ENCODE peak calls at places on chromosomes 12 and 14, in seven cellular contexts. W is AG09309, F is cardiac muscle cell, E is lower lobe of right lung, Q is K562, P is sigmoid colon, V is glutamatergic neuron. D is an unnamed sample.

GRCh38 chr14:44847910-44848309 is 113.8 kb downstream of the KLHL28 start:
- DNase-seq in P (no peak), W (peak; percentile 29), Q (no peak), V (no peak), E (no peak), F (no peak), D (no peak)

GRCh38 chr12:92533280-92533890 is 169.4 kb upstream of the PLEKHG7 start:
- DNase-seq in F (no peak), E (no peak), P (no peak), V (no peak), W (no peak), Q (no peak), D (no peak)

GRCh38 chr12:54200412-54200811 is 11.6 kb upstream of the SMUG1 start:
- DNase-seq in V (no peak), P (no peak), Q (no peak), E (no peak), F (no peak), W (no peak), D (no peak)

GRCh38 chr14:69460093-69460701 is 24.3 kb upstream of the PLEKHD1 start:
- DNase-seq in W (peak; percentile 71), V (peak; percentile 56), E (no peak), F (peak; percentile 64), P (peak; percentile 77), Q (peak; percentile 45), D (peak; percentile 20)

GRCh38 chr12:795305-795704 is 42.9 kb downstream of the WNK1 start:
- DNase-seq in P (no peak), V (no peak), F (no peak), E (no peak), W (no peak), Q (no peak), D (no peak)

GRCh38 chr12:54294152-54294913 is 6.5 kb downstream of the NFE2 start:
- DNase-seq in P (no peak), W (no peak), V (peak; percentile 75), Q (peak; percentile 80), F (peak; percentile 31), E (peak; percentile 80), D (peak; percentile 33)

GRCh38 chr12:113385282-113385882 is 18.3 kb downstream of the SDS start:
- DNase-seq in W (no peak), F (no peak), P (no peak), Q (no peak), E (no peak), V (no peak), D (no peak)

GRCh38 chr12:1797011-1797901 is 23.1 kb upstream of the LRTM2 start:
- DNase-seq in F (no peak), Q (no peak), E (peak; percentile 84), P (peak; percentile 82), V (peak; percentile 30), W (no peak), D (no peak)

GRCh38 chr14:51446771-51447170 is 204.9 kb upstream of the FRMD6 start:
- DNase-seq in Q (no peak), P (no peak), V (no peak), F (no peak), W (no peak), E (no peak), D (no peak)

GRCh38 chr14:34078117-34078743 is 127.4 kb upstream of the EGLN3 start:
- DNase-seq in V (no peak), P (no peak), W (no peak), E (no peak), Q (peak; percentile 62), F (no peak), D (no peak)

GRCh38 chr12:6178981-6179761 is 21.0 kb upstream of the CD9 start:
- DNase-seq in Q (no peak), P (no peak), W (no peak), E (no peak), F (peak; percentile 30), V (no peak), D (no peak)

GRCh38 chr14:100384819-100385813 is 62.0 kb downstream of the SLC25A47 start:
- DNase-seq in F (no peak), Q (no peak), W (no peak), P (no peak), E (no peak), V (no peak), D (no peak)

GRCh38 chr12:117036046-117036445 is 63.2 kb downstream of the TESC start:
- DNase-seq in Q (no peak), E (no peak), V (no peak), F (no peak), P (peak; percentile 61), W (no peak), D (no peak)

GRCh38 chr12:121776190-121777098 is 17.0 kb downstream of the RHOF start:
- DNase-seq in Q (peak; percentile 85), F (peak; percentile 87), P (peak; percentile 87), W (no peak), E (peak; percentile 92), V (peak; percentile 86), D (peak; percentile 70)

GRCh38 chr14:99327458-99328250 is 55.7 kb upstream of the BCL11B start:
- DNase-seq in Q (no peak), P (no peak), F (peak; percentile 75), V (no peak), E (no peak), W (no peak), D (no peak)

GRCh38 chr14:38108681-38109080 is 99.0 kb upstream of the SSTR1 start:
- DNase-seq in F (no peak), Q (no peak), W (peak; percentile 92), P (no peak), V (no peak), E (no peak), D (no peak)

GRCh38 chr12:45629292-45629691 is 100.2 kb upstream of the ARID2 start:
- DNase-seq in E (no peak), Q (no peak), F (no peak), W (no peak), P (no peak), V (no peak), D (no peak)
- TF ChIP-seq CTCF in E (no peak), Q (no peak), F (no peak), W (no peak), P (no peak), V (no peak), D (no peak)

DNA sequence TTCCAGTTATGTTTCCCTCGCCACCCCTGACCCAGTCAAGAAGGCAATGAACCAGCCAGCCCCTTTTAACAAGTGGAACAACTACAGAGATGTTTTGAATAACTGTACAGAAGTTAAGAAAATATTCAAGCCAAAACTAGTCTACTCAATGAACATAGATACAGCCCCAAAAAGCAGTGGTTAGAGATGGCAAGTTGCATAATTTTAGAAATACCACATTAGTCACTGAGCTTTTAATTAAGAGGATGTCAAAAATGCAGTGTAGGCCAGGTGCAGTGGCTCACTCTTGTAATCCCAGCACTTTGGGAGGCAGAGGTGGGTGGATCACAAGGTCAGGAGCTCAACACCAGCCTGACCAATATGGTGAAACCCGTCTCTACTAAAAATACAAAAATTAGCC is 27.2 kb downstream of the PROX2 start:
- DNase-seq in V (no peak), W (no peak), Q (no peak), E (no peak), P (no peak), F (no peak), D (no peak)
- TF ChIP-seq CTCF in V (no peak), W (no peak), Q (no peak), E (no peak), P (no peak), F (no peak), D (no peak)

GRCh38 chr12:49297695-49298060 is 2.7 kb downstream of the PRPH start:
- DNase-seq in F (no peak), P (peak; percentile 32), V (no peak), Q (no peak), E (no peak), W (no peak), D (no peak)

GRCh38 chr12:49298160-49298559 is 3.2 kb downstream of the PRPH start:
- DNase-seq in Q (no peak), V (no peak), P (peak; percentile 40), W (no peak), E (no peak), F (no peak), D (no peak)

GRCh38 chr12:49296034-49296835 is 1.3 kb downstream of the PRPH start:
- DNase-seq in W (no peak), Q (peak; percentile 94), V (peak; percentile 86), E (peak; percentile 68), F (peak; percentile 57), P (peak; percentile 57), D (peak; percentile 57)

GRCh38 chr12:49295087-49296001 is at the start of gene PRPH:
- DNase-seq in F (peak; percentile 33), V (peak; percentile 85), W (no peak), Q (no peak), P (peak; percentile 58), E (no peak), D (no peak)

DNA sequence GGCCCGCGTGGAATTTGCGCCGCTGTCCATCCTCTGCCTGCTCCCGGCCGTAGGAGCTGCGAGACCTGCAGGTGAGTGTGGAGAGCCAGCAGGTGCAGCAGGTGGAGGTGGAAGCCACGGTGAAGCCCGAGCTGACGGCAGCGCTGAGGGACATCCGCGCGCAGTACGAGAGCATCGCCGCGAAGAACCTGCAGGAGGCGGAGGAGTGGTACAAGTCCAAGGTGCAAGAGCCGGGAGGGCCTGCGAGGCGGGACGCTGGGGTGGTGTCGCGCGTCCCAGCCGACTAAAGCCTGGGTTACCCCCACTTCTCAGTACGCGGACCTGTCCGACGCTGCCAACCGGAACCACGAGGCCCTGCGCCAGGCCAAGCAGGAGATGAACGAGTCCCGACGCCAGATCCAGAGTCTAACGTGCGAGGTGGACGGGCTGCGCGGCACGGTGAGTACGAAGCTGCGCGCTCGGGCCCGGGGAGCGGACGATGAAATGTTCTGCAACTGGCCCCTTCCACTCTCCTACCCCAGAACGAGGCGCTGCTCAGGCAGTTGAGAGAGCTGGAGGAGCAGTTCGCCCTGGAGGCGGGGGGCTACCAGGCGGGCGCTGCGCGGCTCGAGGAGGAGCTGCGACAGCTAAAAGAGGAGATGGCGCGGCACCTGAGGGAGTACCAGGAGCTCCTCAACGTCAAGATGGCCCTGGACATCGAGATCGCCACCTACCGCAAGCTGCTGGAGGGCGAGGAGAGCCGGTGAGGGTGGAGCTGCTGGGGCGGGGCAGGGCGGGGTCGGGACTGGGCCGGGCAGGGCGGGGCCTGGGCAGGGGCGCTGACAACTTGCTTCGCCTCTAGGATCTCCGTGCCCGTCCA is 2.1 kb downstream of the PRPH start:
- DNase-seq in Q (peak; percentile 89), W (no peak), F (no peak), E (peak; percentile 57), P (peak; percentile 54), V (peak; percentile 56), D (no peak)
- TF ChIP-seq CTCF in Q (peak; percentile 35), W (no peak), F (no peak), E (peak; percentile 33), P (no peak), V (peak; percentile 72), D (peak; percentile 20)

DNA sequence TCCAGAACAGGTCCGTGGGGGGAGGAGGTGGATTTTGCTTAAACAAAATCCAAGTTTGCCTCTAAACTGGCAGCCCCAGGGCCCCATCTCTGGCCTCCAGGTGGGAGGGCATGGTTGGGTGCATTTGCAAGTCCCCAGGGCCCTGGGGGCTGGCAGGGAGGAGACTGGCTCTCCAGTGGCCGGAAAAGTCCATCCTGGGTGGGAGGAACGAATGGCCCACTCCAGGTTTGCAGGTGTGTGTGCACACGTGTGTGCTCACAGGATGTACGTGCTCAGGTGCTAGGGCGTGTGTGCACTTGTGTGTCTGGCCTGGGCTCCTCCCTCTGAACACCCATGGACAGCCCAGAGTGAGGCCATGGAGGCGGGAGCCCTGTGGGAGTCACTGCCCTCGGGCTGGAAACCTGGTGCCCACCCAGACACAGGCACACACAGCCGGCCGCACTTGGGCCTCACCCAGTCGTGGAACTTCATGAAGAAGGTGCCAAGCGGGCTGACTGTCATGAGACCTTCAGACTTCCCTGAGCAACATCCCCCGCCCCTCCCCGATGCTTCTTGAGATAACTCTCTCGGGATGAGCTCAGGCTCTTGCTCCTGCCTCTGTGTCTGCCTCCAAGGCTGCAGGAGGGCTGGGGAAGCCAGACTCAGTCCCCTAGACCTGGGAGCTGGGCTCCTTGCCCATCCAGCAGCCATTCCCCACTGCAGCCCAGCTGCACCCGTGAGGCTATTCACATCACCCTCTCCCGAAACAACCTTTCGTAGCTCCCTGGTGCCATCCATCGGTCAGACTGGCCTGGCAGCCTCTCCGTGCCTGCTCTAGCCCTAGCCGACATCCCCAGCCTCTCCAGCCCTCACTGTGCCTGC is 9.4 kb downstream of the AHNAK2 start:
- DNase-seq in Q (no peak), P (peak; percentile 88), F (no peak), W (no peak), E (peak; percentile 47), V (peak; percentile 28), D (no peak)
- TF ChIP-seq CTCF in Q (no peak), P (no peak), F (peak; percentile 33), W (no peak), E (no peak), V (no peak), D (no peak)